ENCODE peak calls at places on chromosomes 12 and 14, in six cellular contexts. E is GM12878, Q is NCI-H748 treated with DMSO at 0.1 percent for 48 hours, J is T follicular helper cell, W is Caco-2, R is T-helper 9 cell. F is an unnamed sample.

GRCh38 chr12:96497800-96498199 is 8.4 kb downstream of the CFAP54 start:
- DNase-seq in E (no peak), Q (no peak), J (no peak), W (no peak), R (no peak), F (no peak)

GRCh38 chr14:53027562-53027961 is 76.7 kb upstream of the FERMT2 start:
- DNase-seq in E (no peak), Q (no peak), J (no peak), W (no peak), R (no peak), F (no peak)

GRCh38 chr12:79635676-79636075 is 55.1 kb downstream of the PAWR start:
- DNase-seq in E (no peak), Q (no peak), J (no peak), W (no peak), R (no peak), F (peak; percentile 53)

GRCh38 chr14:32934891-32935633 is 3.6 kb upstream of the NPAS3 start:
- DNase-seq in E (no peak), Q (peak; percentile 56), J (no peak), W (no peak), R (no peak), F (no peak)

GRCh38 chr14:85572845-85573244 is 42.9 kb downstream of the FLRT2 start:
- DNase-seq in E (no peak), Q (no peak), J (no peak), W (no peak), R (no peak), F (no peak)

GRCh38 chr14:106511411-106512198 is 985.2 kb downstream of the TMEM121 start:
- DNase-seq in E (no peak), Q (no peak), J (no peak), W (no peak), R (no peak), F (no peak)

GRCh38 chr12:78494911-78495310 is 369.7 kb upstream of the SYT1 start:
- DNase-seq in E (no peak), Q (no peak), J (no peak), W (no peak), R (no peak), F (no peak)

GRCh38 chr14:100274250-100274649 is 32.0 kb downstream of the SLC25A29 start:
- DNase-seq in E (no peak), Q (no peak), J (no peak), W (no peak), R (no peak), F (no peak)

GRCh38 chr12:111434680-111435338 is 29.1 kb downstream of the SH2B3 start:
- DNase-seq in E (peak; percentile 84), Q (no peak), J (peak; percentile 79), W (no peak), R (peak; percentile 78), F (no peak)

GRCh38 chr12:991350-992278 is 591 bp downstream of the ERC1 start:
- DNase-seq in E (no peak), Q (peak; percentile 61), J (peak; percentile 27), W (no peak), R (peak; percentile 34), F (no peak)

GRCh38 chr14:65866422-65866821 is 453.9 kb downstream of the FUT8 start:
- DNase-seq in E (no peak), Q (no peak), J (no peak), W (no peak), R (no peak), F (no peak)

GRCh38 chr12:62194616-62195015 is 65.6 kb upstream of the USP15 start:
- DNase-seq in E (no peak), Q (no peak), J (no peak), W (no peak), R (no peak), F (no peak)

GRCh38 chr12:58583541-58583940 is 336.8 kb downstream of the LRIG3 start:
- DNase-seq in E (no peak), Q (no peak), J (no peak), W (no peak), R (no peak), F (no peak)

GRCh38 chr12:40738856-40739255 is 46.6 kb downstream of the CNTN1 start:
- DNase-seq in E (no peak), Q (no peak), J (no peak), W (no peak), R (no peak), F (no peak)

GRCh38 chr12:28378749-28379148 is 188.5 kb downstream of the CCDC91 start:
- DNase-seq in E (no peak), Q (no peak), J (no peak), W (no peak), R (no peak), F (peak; percentile 87)

GRCh38 chr12:48815281-48816110 is 2.8 kb upstream of the CACNB3 start:
- DNase-seq in E (no peak), Q (peak; percentile 64), J (no peak), W (peak; percentile 88), R (peak; percentile 16), F (peak; percentile 65)

GRCh38 chr14:36508418-36509051 is 11.5 kb downstream of the NKX2-1 start:
- DNase-seq in E (no peak), Q (peak; percentile 53), J (no peak), W (no peak), R (no peak), F (no peak)

GRCh38 chr12:83016226-83016835 is 329.6 kb downstream of the TMTC2 start:
- DNase-seq in E (no peak), Q (no peak), J (no peak), W (no peak), R (no peak), F (no peak)

GRCh38 chr12:57234571-57235011 is 5.1 kb downstream of the SHMT2 start:
- DNase-seq in E (no peak), Q (no peak), J (no peak), W (no peak), R (no peak), F (no peak)

GRCh38 chr14:66476964-66477363 is 9.2 kb upstream of the CCDC196 start:
- DNase-seq in E (no peak), Q (no peak), J (no peak), W (no peak), R (no peak), F (no peak)

GRCh38 chr12:21906919-21907642 is 34.1 kb downstream of the ABCC9 start:
- DNase-seq in E (no peak), Q (no peak), J (no peak), W (no peak), R (no peak), F (no peak)

GRCh38 chr12:129827985-129828384 is 75.8 kb downstream of the TMEM132D start:
- DNase-seq in E (no peak), Q (no peak), J (no peak), W (no peak), R (no peak), F (no peak)

GRCh38 chr12:81162725-81163124 is 84.8 kb downstream of the ACSS3 start:
- DNase-seq in E (no peak), Q (no peak), J (no peak), W (no peak), R (no peak), F (no peak)

GRCh38 chr12:51951843-51952722 is 584 bp downstream of the ACVR1B start:
- DNase-seq in E (no peak), Q (no peak), J (peak; percentile 1), W (no peak), R (no peak), F (no peak)

GRCh38 chr12:59710004-59710628 is 114.3 kb downstream of the SLC16A7 start:
- DNase-seq in E (no peak), Q (no peak), J (no peak), W (no peak), R (no peak), F (no peak)

GRCh38 chr14:46048127-46048526 is 603.5 kb downstream of the RPL10L start:
- DNase-seq in E (peak; percentile 3), Q (no peak), J (no peak), W (peak; percentile 49), R (no peak), F (no peak)

GRCh38 chr12:80857311-80857710 is 80.4 kb downstream of the LIN7A start:
- DNase-seq in E (no peak), Q (no peak), J (no peak), W (no peak), R (no peak), F (no peak)

GRCh38 chr12:122142857-122143256 is 31.2 kb downstream of the IL31 start:
- DNase-seq in E (no peak), Q (no peak), J (no peak), W (no peak), R (no peak), F (no peak)

GRCh38 chr12:25376985-25377384 is 126.3 kb upstream of the KRAS start:
- DNase-seq in E (no peak), Q (no peak), J (no peak), W (no peak), R (no peak), F (no peak)

GRCh38 chr12:9888665-9889273 is 7.5 kb downstream of the KLRF2 start:
- DNase-seq in E (no peak), Q (peak; percentile 35), J (no peak), W (no peak), R (no peak), F (no peak)

GRCh38 chr14:102786758-102787157 is 9.5 kb downstream of the TRAF3 start:
- DNase-seq in E (no peak), Q (no peak), J (no peak), W (no peak), R (no peak), F (no peak)

GRCh38 chr12:52263761-52264434 is 10.5 kb upstream of the KRT86 start:
- DNase-seq in E (no peak), Q (no peak), J (no peak), W (no peak), R (no peak), F (no peak)

GRCh38 chr14:91293281-91293680 is 48.8 kb upstream of the GPR68 start:
- DNase-seq in E (no peak), Q (no peak), J (no peak), W (no peak), R (no peak), F (no peak)

GRCh38 chr12:108305520-108305919 is 33.6 kb downstream of the CMKLR1 start:
- DNase-seq in E (no peak), Q (no peak), J (no peak), W (no peak), R (no peak), F (no peak)

GRCh38 chr14:39376671-39377403 is 55.4 kb downstream of the FBXO33 start:
- DNase-seq in E (no peak), Q (no peak), J (no peak), W (no peak), R (no peak), F (peak; percentile 30)

F was measured in GF-D8.